ENCODE peak calls at places on chromosomes 3 and 15, in eight cellular contexts. T, Z, B, F, S, U, G and A are unnamed samples.

GRCh38 chr3:141894524-141895176 is 18.2 kb downstream of the ATP1B3 start:
- DNase-seq in T (no peak), Z (no peak), B (no peak), F (no peak), S (peak; percentile 78), U (peak; percentile 91), G (no peak), A (no peak)

GRCh38 chr3:150094150-150094932 is 123.6 kb upstream of the PFN2 start:
- DNase-seq in T (no peak), Z (peak; percentile 31), B (no peak), F (no peak), S (no peak), U (peak; percentile 74), G (no peak), A (no peak)

GRCh38 chr15:92391640-92392039 is 2.0 kb upstream of the ST8SIA2 start:
- DNase-seq in T (no peak), Z (no peak), B (no peak), F (no peak), S (peak; percentile 36), U (peak; percentile 3), G (peak; percentile 4), A (no peak)

GRCh38 chr3:159782724-159783421 is 205.8 kb upstream of the IL12A start:
- DNase-seq in T (no peak), Z (peak; percentile 87), B (no peak), F (peak; percentile 73), S (no peak), U (no peak), G (peak; percentile 80), A (no peak)

GRCh38 chr15:74443100-74443909 is 9.5 kb upstream of the SEMA7A start:
- DNase-seq in T (no peak), Z (no peak), B (no peak), F (no peak), S (no peak), U (peak; percentile 38), G (no peak), A (no peak)

GRCh38 chr3:40780341-40780800 is 255.6 kb downstream of the ZNF621 start:
- DNase-seq in T (peak; percentile 89), Z (peak; percentile 14), B (no peak), F (peak; percentile 78), S (no peak), U (peak; percentile 58), G (no peak), A (peak; percentile 89)

GRCh38 chr3:120177151-120177550 is 82.9 kb upstream of the GSK3B start:
- DNase-seq in T (no peak), Z (peak; percentile 13), B (no peak), F (no peak), S (no peak), U (peak; percentile 91), G (peak; percentile 8), A (peak; percentile 63)

GRCh38 chr3:169363318-169363717 is 300.2 kb downstream of the MECOM start:
- DNase-seq in T (no peak), Z (no peak), B (no peak), F (no peak), S (no peak), U (no peak), G (no peak), A (no peak)

GRCh38 chr3:156161172-156161571 is 40.8 kb downstream of the KCNAB1 start:
- DNase-seq in T (no peak), Z (no peak), B (no peak), F (no peak), S (no peak), U (peak; percentile 18), G (peak; percentile 29), A (no peak)

GRCh38 chr3:150666167-150666566 is 37.6 kb downstream of the ERICH6 start:
- DNase-seq in T (no peak), Z (no peak), B (no peak), F (no peak), S (no peak), U (no peak), G (no peak), A (no peak)